ENCODE peak calls at places on chromosomes 4 and X, in five cellular contexts. N, H, B, J and C are unnamed samples.

GRCh38 chr4:4413806-4414205 is 26.9 kb downstream of the NSG1 start:
- DNase-seq in N (no peak), H (no peak), B (no peak), J (no peak), C (no peak)

GRCh38 chr4:53497446-53498069 is 93.7 kb downstream of the LNX1 start:
- DNase-seq in N (no peak), H (no peak), B (no peak), J (no peak), C (peak)

GRCh38 chr4:103496800-103497199 is 223.0 kb downstream of the TACR3 start:
- DNase-seq in N (no peak), H (no peak), B (no peak), J (no peak), C (no peak)

GRCh38 chr4:185700048-185700447 is 111.9 kb downstream of the SORBS2 start:
- DNase-seq in N (no peak), H (no peak), B (no peak), J (no peak), C (no peak)

GRCh38 chr4:120008075-120008474 is 58.6 kb downstream of the MAD2L1 start:
- DNase-seq in N (no peak), H (no peak), B (no peak), J (no peak), C (no peak)

GRCh38 chr4:168357941-168358340 is 39.4 kb upstream of the DDX60 start:
- DNase-seq in N (no peak), H (no peak), B (no peak), J (no peak), C (peak)

GRCh38 chrX:134685662-134686061 is 27.4 kb upstream of the PLAC1 start:
- DNase-seq in N (no peak), H (no peak), B (no peak), J (no peak), C (peak)

GRCh38 chr4:170008376-170008775 is 17.8 kb downstream of the MFAP3L start:
- DNase-seq in N (no peak), H (no peak), B (peak), J (no peak), C (peak)

GRCh38 chrX:85244411-85245210 is 820 bp downstream of the ZNF711 start:
- DNase-seq in N (no peak), H (no peak), B (peak), J (no peak), C (peak)

GRCh38 chrX:121154858-121155404 is 107.5 kb downstream of the GLUD2 start:
- DNase-seq in N (no peak), H (no peak), B (no peak), J (no peak), C (no peak)

GRCh38 chrX:154125356-154126040 is 18.5 kb upstream of the OPN1LW start:
- DNase-seq in N (no peak), H (no peak), B (no peak), J (no peak), C (no peak)

GRCh38 chr4:7218686-7219085 is 26.3 kb downstream of the SORCS2 start:
- DNase-seq in N (no peak), H (no peak), B (no peak), J (no peak), C (peak)

GRCh38 chrX:129791961-129792570 is 12.3 kb downstream of the SASH3 start:
- DNase-seq in N (no peak), H (no peak), B (no peak), J (no peak), C (no peak)

GRCh38 chr4:136699905-136700304 is 832.4 kb downstream of the PCDH18 start:
- DNase-seq in N (no peak), H (no peak), B (no peak), J (no peak), C (no peak)

GRCh38 chrX:129842510-129843208 is 1.0 kb downstream of the ZDHHC9 start:
- DNase-seq in N (no peak), H (no peak), B (no peak), J (no peak), C (peak)

GRCh38 chr4:8312069-8312445 is 42.5 kb downstream of the HTRA3 start:
- DNase-seq in N (no peak), H (no peak), B (no peak), J (no peak), C (no peak)

GRCh38 chr4:108029321-108029720 is 39.6 kb downstream of the HADH start:
- DNase-seq in N (no peak), H (peak), B (no peak), J (no peak), C (no peak)

GRCh38 chr4:19831644-19832285 is 419.9 kb upstream of the SLIT2 start:
- DNase-seq in N (no peak), H (no peak), B (no peak), J (no peak), C (peak)

GRCh38 chr4:6701371-6701770 is 7.7 kb downstream of the S100P start:
- DNase-seq in N (no peak), H (peak), B (no peak), J (no peak), C (no peak)

GRCh38 chr4:18075823-18076433 is 54.4 kb upstream of the LCORL start:
- DNase-seq in N (peak), H (peak), B (no peak), J (no peak), C (peak)

GRCh38 chr4:94798808-94799207 is 41.1 kb downstream of the BMPR1B start:
- DNase-seq in N (no peak), H (no peak), B (no peak), J (no peak), C (no peak)

GRCh38 chrX:84735025-84735424 is 232.8 kb upstream of the HDX start:
- DNase-seq in N (no peak), H (no peak), B (no peak), J (no peak), C (peak)

GRCh38 chr4:187840814-187841213 is 154.8 kb upstream of the ZFP42 start:
- DNase-seq in N (no peak), H (no peak), B (no peak), J (no peak), C (peak)

GRCh38 chrX:147405764-147406163 is 506.0 kb upstream of the FMR1 start:
- DNase-seq in N (no peak), H (no peak), B (no peak), J (no peak), C (no peak)

GRCh38 chrX:29535212-29536162 is 679.9 kb upstream of the MAGEB2 start:
- DNase-seq in N (no peak), H (no peak), B (no peak), J (no peak), C (no peak)